ENCODE peak calls at places on chromosomes 3 and 15, in six cellular contexts. G is body of pancreas, O is heart right ventricle, H is kidney, B is psoas muscle, J is neural progenitor cell. R is an unnamed sample. For H3K4me1, the result is how much of the 10 kb centered on the place peaks cover.

GRCh38 chr3:142861926-142862325 is 27.0 kb downstream of the PCOLCE2 start:
- DNase-seq in G (no peak), O (no peak), H (no peak), B (no peak), J (no peak), R (no peak)

GRCh38 chr3:194995922-194996321 is 275.0 kb downstream of the XXYLT1 start:
- DNase-seq in G (no peak), O (no peak), H (no peak), B (no peak), J (no peak), R (no peak)

GRCh38 chr3:123383101-123384053 is 65.5 kb downstream of the ADCY5 start:
- DNase-seq in G (no peak), O (peak), H (no peak), B (no peak), J (peak), R (no peak)

GRCh38 chr3:62525276-62525675 is 151.9 kb upstream of the FEZF2 start:
- DNase-seq in G (no peak), O (no peak), H (no peak), B (no peak), J (no peak), R (no peak)

GRCh38 chr3:48180530-48181253 is 7.5 kb downstream of the CDC25A start:
- DNase-seq in G (no peak), O (no peak), H (no peak), B (no peak), J (no peak), R (no peak)

GRCh38 chr15:97490429-97490828 is 470.1 kb upstream of the ARRDC4 start:
- DNase-seq in G (no peak), O (no peak), H (no peak), B (no peak), J (peak), R (no peak)

GRCh38 chr3:147653309-147653923 is 244.3 kb downstream of the ZIC1 start:
- DNase-seq in G (no peak), O (no peak), H (no peak), B (no peak), J (peak), R (no peak)

GRCh38 chr15:48352474-48353072 is 21.3 kb downstream of the DUT start:
- DNase-seq in G (peak), O (no peak), H (no peak), B (peak), J (peak), R (peak)

GRCh38 chr15:99443768-99444446 is 121.9 kb upstream of the MEF2A start:
- DNase-seq in G (no peak), O (no peak), H (no peak), B (no peak), J (no peak), R (no peak)

GRCh38 chr3:149151843-149152242 is 22.4 kb downstream of the HPS3 start:
- DNase-seq in G (no peak), O (no peak), H (no peak), B (no peak), J (no peak), R (no peak)

GRCh38 chr3:9785602-9786001 is 6.7 kb downstream of the TADA3 start:
- DNase-seq in G (no peak), O (no peak), H (no peak), B (no peak), J (no peak), R (no peak)

GRCh38 chr3:195883160-195883559 is 25.2 kb downstream of the TNK2 start:
- DNase-seq in G (no peak), O (no peak), H (peak), B (no peak), J (no peak), R (no peak)

GRCh38 chr15:81071130-81071529 is 62.9 kb upstream of the CFAP161 start:
- DNase-seq in G (no peak), O (no peak), H (no peak), B (no peak), J (no peak), R (no peak)

GRCh38 chr3:127736801-127737539 is 64.2 kb downstream of the ABTB1 start:
- DNase-seq in G (no peak), O (no peak), H (peak), B (no peak), J (no peak), R (no peak)

GRCh38 chr3:184177331-184177731 is 2.7 kb downstream of the AP2M1 start:
- DNase-seq in G (no peak), O (no peak), H (no peak), B (no peak), J (peak), R (no peak)

GRCh38 chr3:110625126-110625798 is 446.4 kb upstream of the NECTIN3 start:
- DNase-seq in G (peak), O (no peak), H (no peak), B (no peak), J (peak), R (no peak)

GRCh38 chr15:39720721-39721611 is 61.7 kb downstream of the FSIP1 start:
- DNase-seq in G (no peak), O (no peak), H (no peak), B (no peak), J (no peak), R (no peak)

GRCh38 chr3:170049146-170050000 is 11.6 kb downstream of the GPR160 start:
- DNase-seq in G (peak), O (no peak), H (peak), B (peak), J (no peak), R (no peak)

GRCh38 chr3:40642812-40643211 is 118.1 kb downstream of the ZNF621 start:
- DNase-seq in G (no peak), O (no peak), H (no peak), B (no peak), J (no peak), R (no peak)

GRCh38 chr15:57321973-57322601 is 54.2 kb upstream of the CGNL1 start:
- DNase-seq in G (no peak), O (no peak), H (peak), B (no peak), J (peak), R (no peak)

GRCh38 chr3:109899930-109900329 is 562.6 kb upstream of the DPPA4 start:
- DNase-seq in G (no peak), O (no peak), H (no peak), B (no peak), J (peak), R (no peak)

GRCh38 chr3:139607981-139608380 is 68.4 kb upstream of the RBP1 start:
- DNase-seq in G (no peak), O (no peak), H (no peak), B (no peak), J (no peak), R (no peak)

GRCh38 chr3:163422671-163423070 is 1655.6 kb downstream of the SI start:
- DNase-seq in G (no peak), O (no peak), H (no peak), B (no peak), J (no peak), R (no peak)

GRCh38 chr3:133943639-133944131 is 48.0 kb upstream of the RAB6B start:
- DNase-seq in G (no peak), O (no peak), H (peak), B (no peak), J (no peak), R (no peak)

GRCh38 chr15:37253877-37254276 is 153.5 kb upstream of the MEIS2 start:
- DNase-seq in G (no peak), O (no peak), H (no peak), B (no peak), J (no peak), R (no peak)

GRCh38 chr3:31978553-31978952 is 2.5 kb downstream of the OSBPL10 start:
- DNase-seq in G (no peak), O (no peak), H (no peak), B (no peak), J (no peak), R (no peak)

GRCh38 chr3:12679468-12679867 is 15.6 kb upstream of the RAF1 start:
- DNase-seq in G (no peak), O (no peak), H (no peak), B (peak), J (no peak), R (no peak)

GRCh38 chr3:150653110-150653561 is 50.0 kb downstream of the SELENOT start:
- DNase-seq in G (no peak), O (no peak), H (no peak), B (no peak), J (no peak), R (no peak)

GRCh38 chr3:160169139-160169830 is 55.9 kb upstream of the C3orf80 start:
- DNase-seq in G (no peak), O (no peak), H (no peak), B (no peak), J (no peak), R (no peak)

GRCh38 chr3:53780806-53781205 is 65.4 kb downstream of the CHDH start:
- DNase-seq in G (no peak), O (no peak), H (no peak), B (no peak), J (no peak), R (no peak)

GRCh38 chr15:31217566-31218270 is 108.9 kb upstream of the KLF13 start:
- DNase-seq in G (no peak), O (no peak), H (no peak), B (no peak), J (no peak), R (no peak)

GRCh38 chr3:195102609-195103467 is 168.1 kb downstream of the XXYLT1 start:
- DNase-seq in G (no peak), O (no peak), H (peak), B (no peak), J (no peak), R (no peak)

GRCh38 chr15:22947101-22948000 is 32.8 kb downstream of the CYFIP1 start:
- DNase-seq in G (no peak), O (no peak), H (no peak), B (no peak), J (no peak), R (no peak)

GRCh38 chr3:112004664-112005063 is 5.9 kb downstream of the TAGLN3 start:
- DNase-seq in G (no peak), O (no peak), H (no peak), B (no peak), J (peak), R (no peak)

GRCh38 chr15:89379818-89380217 is 45.2 kb upstream of the POLG start:
- DNase-seq in G (no peak), O (no peak), H (no peak), B (no peak), J (peak), R (no peak)

GRCh38 chr3:39184968-39185285 is 7.5 kb downstream of the XIRP1 start:
- DNase-seq in G (no peak), O (no peak), H (no peak), B (no peak), J (no peak), R (no peak)

GRCh38 chr3:39183231-39184080 is 8.9 kb downstream of the XIRP1 start:
- DNase-seq in G (no peak), O (no peak), H (no peak), B (no peak), J (no peak), R (no peak)

GRCh38 chr3:39185326-39185958 is 7.0 kb downstream of the XIRP1 start:
- DNase-seq in G (no peak), O (no peak), H (no peak), B (no peak), J (no peak), R (no peak)

GRCh38 chr3:39185959-39186691 is 6.3 kb downstream of the XIRP1 start:
- DNase-seq in G (no peak), O (no peak), H (no peak), B (no peak), J (no peak), R (no peak)

DNA sequence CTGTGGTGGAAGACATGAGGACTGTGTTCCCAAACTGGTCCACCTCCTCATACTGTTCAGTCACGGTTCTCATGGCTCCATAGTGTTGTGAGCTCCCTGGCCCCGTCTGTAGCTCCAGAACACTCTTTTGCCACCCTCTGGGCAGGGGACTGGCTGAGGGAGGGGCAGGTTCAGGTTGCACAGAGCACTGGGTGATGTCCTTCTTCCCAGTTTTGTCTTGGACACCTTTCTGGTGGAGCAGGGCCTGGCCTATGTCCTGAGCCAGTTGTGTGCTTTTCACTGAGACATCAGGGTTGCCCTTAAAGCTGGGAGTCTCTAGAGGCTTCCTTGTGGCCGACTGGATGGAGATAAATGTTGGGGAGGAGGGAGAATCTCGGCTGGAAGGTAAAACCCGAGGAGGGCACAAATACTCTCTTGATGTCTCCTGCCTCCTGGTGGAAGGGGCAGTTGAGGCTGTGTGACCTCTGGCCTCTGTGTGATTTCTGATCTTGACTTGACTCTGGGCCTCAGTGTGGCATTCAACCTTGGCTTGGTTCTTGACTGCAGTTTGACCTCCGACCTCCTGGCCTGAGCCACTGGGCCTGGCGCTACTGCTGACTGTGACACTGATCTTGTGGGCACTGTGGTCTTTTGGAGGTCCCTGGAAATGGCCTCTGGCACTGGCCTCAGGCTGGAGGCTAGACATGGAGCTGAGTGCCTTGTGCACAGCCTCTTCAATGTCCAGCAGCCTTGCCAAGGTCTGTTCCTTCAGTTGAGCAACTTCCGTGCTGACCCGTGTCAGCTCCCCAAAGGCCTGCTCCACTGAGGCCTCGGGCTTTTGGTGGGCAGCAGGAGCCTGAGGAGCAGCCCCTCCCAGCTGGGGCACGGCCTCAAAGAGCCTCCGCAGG is 8.1 kb downstream of the XIRP1 start:
- DNase-seq in G (no peak), O (peak), H (no peak), B (no peak), J (no peak), R (no peak)
- H3K4me1 ChIP-seq in G (under half), O (under half), H (under half), B (under half), J (under half), R (under half)

DNA sequence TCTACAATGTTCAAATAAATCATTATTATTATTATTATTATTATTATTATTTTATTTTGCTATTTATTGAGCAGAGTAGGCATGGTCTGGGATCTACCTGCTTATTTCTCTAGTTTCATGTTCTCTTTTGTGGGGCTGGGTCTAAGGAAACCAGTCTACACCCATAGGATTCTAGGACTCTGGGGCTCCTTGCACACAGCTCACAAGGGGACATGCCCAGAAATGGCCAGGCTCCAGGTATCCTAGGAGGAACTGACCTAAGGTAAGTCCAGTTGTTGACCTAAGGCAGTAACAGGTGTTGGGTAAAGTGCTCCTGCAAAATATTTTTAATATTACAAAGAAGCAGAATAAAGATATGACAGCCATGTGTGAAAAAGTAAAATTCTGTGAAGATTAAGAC is 149.6 kb upstream of the TBL1XR1 start:
- DNase-seq in G (no peak), O (no peak), H (no peak), B (no peak), J (no peak), R (no peak)
- H3K4me1 ChIP-seq in G (under half), O (under half), H (under half), B (under half), J (under half), R (under half)

GRCh38 chr3:52237006-52237658 is 1.8 kb downstream of the TWF2 start:
- DNase-seq in G (no peak), O (no peak), H (no peak), B (no peak), J (no peak), R (no peak)
- H3K4me1 ChIP-seq in G (under half), O (half or more), H (under half), B (half or more), J (under half), R (half or more)

DNA sequence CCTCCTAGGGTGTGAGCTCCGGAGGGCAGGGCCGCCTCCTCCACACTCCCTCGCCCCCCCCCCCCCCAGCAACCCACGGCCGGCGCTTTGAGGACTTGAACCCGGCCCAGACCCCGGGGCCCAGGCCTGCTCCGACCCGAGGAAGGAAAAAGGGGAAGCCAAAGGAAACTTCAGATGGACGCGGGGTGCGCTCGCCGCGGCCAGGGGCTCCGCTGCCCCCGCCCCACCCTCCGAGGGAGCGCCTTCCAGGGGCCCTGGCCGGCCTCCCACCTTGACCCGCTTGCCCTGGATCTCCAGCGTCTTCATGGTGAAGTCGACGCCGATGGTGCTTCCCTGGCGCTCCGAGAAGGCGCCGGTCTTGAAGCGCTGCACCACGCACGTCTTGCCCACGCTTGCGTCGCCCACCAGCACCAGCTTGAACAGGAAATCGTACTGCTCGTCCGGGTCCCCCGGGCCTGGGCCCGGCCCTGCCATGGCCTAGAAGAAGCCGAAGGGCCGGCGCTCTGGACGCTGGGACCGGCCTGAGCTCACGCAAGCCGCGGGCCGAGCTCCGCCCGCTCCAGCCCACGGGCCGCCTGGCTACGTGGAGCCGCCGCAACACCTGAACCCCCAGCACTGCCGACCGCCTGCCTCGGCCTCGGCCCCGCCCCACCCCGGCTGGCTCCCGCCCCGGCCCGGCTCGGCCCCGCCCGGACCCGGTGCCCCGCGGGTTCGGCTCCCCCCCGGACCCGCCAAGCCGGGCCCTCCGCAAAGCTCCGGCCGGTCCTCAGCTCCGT is 400 bp downstream of the RAB43 start:
- DNase-seq in G (no peak), O (no peak), H (no peak), B (peak), J (peak), R (no peak)
- H3K4me1 ChIP-seq in G (half or more), O (under half), H (under half), B (under half), J (under half), R (under half)

GRCh38 chr3:43684944-43685343 is 5.8 kb upstream of the ABHD5 start:
- DNase-seq in G (no peak), O (no peak), H (no peak), B (no peak), J (no peak), R (no peak)
- H3K4me1 ChIP-seq in G (under half), O (under half), H (under half), B (under half), J (under half), R (under half)

DNA sequence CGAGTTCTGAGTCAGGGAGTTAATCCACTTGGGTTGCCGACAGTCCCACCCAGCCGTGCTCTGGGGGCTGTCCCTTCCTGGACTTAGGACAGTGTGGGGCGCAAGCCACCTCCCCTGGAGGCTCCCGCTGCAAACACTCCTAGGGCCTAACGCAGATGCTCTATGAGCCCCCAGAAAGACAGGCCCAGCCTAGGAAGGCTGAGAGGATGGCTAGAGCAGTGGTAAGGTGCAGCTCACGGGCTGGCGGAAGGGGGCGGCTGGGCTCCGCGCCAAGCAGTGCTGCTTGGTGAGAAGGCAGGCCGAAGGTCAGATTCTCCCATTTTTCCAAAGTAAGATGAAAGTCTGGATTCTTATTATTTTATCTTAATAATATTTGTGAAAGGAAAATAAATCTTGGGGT is 84.6 kb upstream of the ALDH1L1 start:
- DNase-seq in G (no peak), O (no peak), H (no peak), B (no peak), J (no peak), R (no peak)
- H3K4me1 ChIP-seq in G (under half), O (under half), H (under half), B (under half), J (under half), R (under half)

GRCh38 chr15:94432279-94432678 is 200.9 kb downstream of the MCTP2 start:
- DNase-seq in G (no peak), O (no peak), H (no peak), B (no peak), J (no peak), R (no peak)
- H3K4me1 ChIP-seq in G (under half), O (under half), H (under half), B (under half), J (under half), R (under half)

DNA sequence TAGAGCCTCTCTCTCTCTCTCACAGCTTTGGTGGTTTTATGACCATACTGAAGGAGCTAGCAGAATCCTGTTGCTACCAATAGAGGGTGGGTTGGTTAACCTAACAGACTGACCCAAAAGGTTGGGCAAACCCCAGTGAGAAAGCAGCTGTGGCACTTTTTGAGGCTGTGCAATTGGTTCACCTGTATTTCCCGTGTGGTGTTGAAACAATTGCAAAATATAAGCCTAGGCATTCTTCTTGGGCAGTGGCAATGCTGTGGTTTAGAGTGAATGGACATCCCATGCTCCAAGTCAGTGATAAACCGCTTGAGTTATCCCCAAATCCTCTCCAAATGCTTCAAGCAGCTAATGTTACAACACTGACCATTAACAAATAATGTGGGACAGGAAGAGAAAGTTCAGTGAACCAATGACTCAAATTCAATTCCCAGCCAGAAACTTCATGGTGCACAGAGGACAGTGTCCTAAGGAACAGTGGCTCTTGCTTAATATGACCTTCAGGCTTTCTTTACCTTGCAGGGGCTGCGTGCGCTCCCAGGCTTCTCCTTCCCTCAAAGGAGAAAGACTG is 261.9 kb upstream of the ICE2 start:
- DNase-seq in G (no peak), O (no peak), H (no peak), B (no peak), J (no peak), R (no peak)
- H3K4me1 ChIP-seq in G (under half), O (under half), H (under half), B (under half), J (under half), R (under half)